ENCODE peak calls at places on chromosome 4, in seven cellular contexts. One of them, this sample, is unnamed. For H3K36me3 and H3K27me3, the result is how much of the 10 kb centered on the place peaks cover.

GRCh38 chr4:153676984-153677383 is 7.1 kb upstream of the TLR2 start:
- DNase-seq in testis: no peak
- DNase-seq in HCT116: peak
- DNase-seq in BJ: peak
- DNase-seq in uterus: no peak
- DNase-seq in spleen: no peak
- DNase-seq in neuronal stem cell: no peak
- DNase-seq in this sample: no peak

GRCh38 chr4:183264614-183265013 is 55.5 kb downstream of the CLDN22 start:
- DNase-seq in testis: no peak
- DNase-seq in HCT116: no peak
- DNase-seq in BJ: peak
- DNase-seq in uterus: no peak
- DNase-seq in spleen: no peak
- DNase-seq in neuronal stem cell: no peak
- DNase-seq in this sample: no peak

GRCh38 chr4:175071123-175071522 is 153.0 kb downstream of the ADAM29 start:
- DNase-seq in testis: no peak
- DNase-seq in HCT116: no peak
- DNase-seq in BJ: no peak
- DNase-seq in uterus: no peak
- DNase-seq in spleen: no peak
- DNase-seq in neuronal stem cell: no peak
- DNase-seq in this sample: no peak

GRCh38 chr4:39706334-39706733 is 8.4 kb downstream of the UBE2K start:
- DNase-seq in testis: peak
- DNase-seq in HCT116: peak
- DNase-seq in BJ: peak
- DNase-seq in uterus: no peak
- DNase-seq in spleen: no peak
- DNase-seq in neuronal stem cell: no peak
- DNase-seq in this sample: no peak

GRCh38 chr4:142312391-142312790 is 533.7 kb downstream of the INPP4B start:
- DNase-seq in testis: no peak
- DNase-seq in HCT116: no peak
- DNase-seq in BJ: no peak
- DNase-seq in uterus: no peak
- DNase-seq in spleen: no peak
- DNase-seq in neuronal stem cell: no peak
- DNase-seq in this sample: no peak

GRCh38 chr4:148790691-148791090 is 348.5 kb upstream of the NR3C2 start:
- DNase-seq in testis: no peak
- DNase-seq in HCT116: no peak
- DNase-seq in BJ: no peak
- DNase-seq in uterus: no peak
- DNase-seq in spleen: no peak
- DNase-seq in neuronal stem cell: no peak
- DNase-seq in this sample: no peak

GRCh38 chr4:87543835-87544461 is 14.8 kb upstream of the SPARCL1 start:
- DNase-seq in testis: peak
- DNase-seq in HCT116: peak
- DNase-seq in BJ: no peak
- DNase-seq in uterus: peak
- DNase-seq in spleen: no peak
- DNase-seq in neuronal stem cell: no peak
- DNase-seq in this sample: peak

GRCh38 chr4:132218406-132218805 is 930.7 kb upstream of the PCDH10 start:
- DNase-seq in testis: no peak
- DNase-seq in HCT116: no peak
- DNase-seq in BJ: no peak
- DNase-seq in uterus: no peak
- DNase-seq in spleen: no peak
- DNase-seq in neuronal stem cell: no peak
- DNase-seq in this sample: no peak

GRCh38 chr4:39255266-39255665 is 72.9 kb downstream of the WDR19 start:
- DNase-seq in testis: no peak
- DNase-seq in HCT116: no peak
- DNase-seq in BJ: no peak
- DNase-seq in uterus: no peak
- DNase-seq in spleen: no peak
- DNase-seq in neuronal stem cell: no peak
- DNase-seq in this sample: peak

GRCh38 chr4:121822796-121823504 is 733 bp downstream of the CCNA2 start:
- DNase-seq in testis: peak
- DNase-seq in HCT116: no peak
- DNase-seq in BJ: no peak
- DNase-seq in uterus: peak
- DNase-seq in spleen: no peak
- DNase-seq in neuronal stem cell: peak
- DNase-seq in this sample: peak

GRCh38 chr4:182808673-182809416 is 108.3 kb downstream of the DCTD start:
- DNase-seq in testis: no peak
- DNase-seq in HCT116: no peak
- DNase-seq in BJ: no peak
- DNase-seq in uterus: no peak
- DNase-seq in spleen: no peak
- DNase-seq in neuronal stem cell: no peak
- DNase-seq in this sample: peak

GRCh38 chr4:144818136-144818535 is 172.2 kb downstream of the HHIP start:
- DNase-seq in testis: no peak
- DNase-seq in HCT116: no peak
- DNase-seq in BJ: no peak
- DNase-seq in uterus: no peak
- DNase-seq in spleen: no peak
- DNase-seq in neuronal stem cell: no peak
- DNase-seq in this sample: no peak

GRCh38 chr4:155208258-155209054 is at the start of gene NPY2R:
- DNase-seq in testis: peak
- DNase-seq in HCT116: no peak
- DNase-seq in BJ: no peak
- DNase-seq in uterus: no peak
- DNase-seq in spleen: peak
- DNase-seq in neuronal stem cell: peak
- DNase-seq in this sample: peak

GRCh38 chr4:141028024-141028529 is 105.2 kb downstream of the RNF150 start:
- DNase-seq in testis: no peak
- DNase-seq in HCT116: no peak
- DNase-seq in BJ: peak
- DNase-seq in uterus: no peak
- DNase-seq in spleen: no peak
- DNase-seq in neuronal stem cell: no peak
- DNase-seq in this sample: no peak

GRCh38 chr4:166066936-166067335 is 193.9 kb downstream of the TLL1 start:
- DNase-seq in testis: no peak
- DNase-seq in HCT116: no peak
- DNase-seq in BJ: no peak
- DNase-seq in uterus: no peak
- DNase-seq in spleen: no peak
- DNase-seq in neuronal stem cell: no peak
- DNase-seq in this sample: no peak

GRCh38 chr4:132540268-132540667 is 608.8 kb upstream of the PCDH10 start:
- DNase-seq in testis: no peak
- DNase-seq in HCT116: no peak
- DNase-seq in BJ: no peak
- DNase-seq in uterus: no peak
- DNase-seq in spleen: no peak
- DNase-seq in neuronal stem cell: no peak
- DNase-seq in this sample: no peak

GRCh38 chr4:62053974-62054373 is 853.8 kb downstream of the ADGRL3 start:
- DNase-seq in testis: no peak
- DNase-seq in HCT116: no peak
- DNase-seq in BJ: no peak
- DNase-seq in uterus: no peak
- DNase-seq in spleen: no peak
- DNase-seq in neuronal stem cell: no peak
- DNase-seq in this sample: no peak

GRCh38 chr4:104490770-104491395 is 3.8 kb downstream of the CXXC4 start:
- DNase-seq in testis: peak
- DNase-seq in HCT116: no peak
- DNase-seq in BJ: no peak
- DNase-seq in uterus: peak
- DNase-seq in spleen: peak
- DNase-seq in neuronal stem cell: peak
- DNase-seq in this sample: peak

GRCh38 chr4:104488151-104488550 is 6.5 kb downstream of the CXXC4 start:
- DNase-seq in testis: no peak
- DNase-seq in HCT116: no peak
- DNase-seq in BJ: no peak
- DNase-seq in uterus: no peak
- DNase-seq in spleen: no peak
- DNase-seq in neuronal stem cell: no peak
- DNase-seq in this sample: no peak

GRCh38 chr4:104490096-104490769 is 4.5 kb downstream of the CXXC4 start:
- DNase-seq in testis: peak
- DNase-seq in HCT116: no peak
- DNase-seq in BJ: no peak
- DNase-seq in uterus: no peak
- DNase-seq in spleen: no peak
- DNase-seq in neuronal stem cell: no peak
- DNase-seq in this sample: peak

GRCh38 chr4:104491396-104491821 is 3.3 kb downstream of the CXXC4 start:
- DNase-seq in testis: peak
- DNase-seq in HCT116: no peak
- DNase-seq in BJ: no peak
- DNase-seq in uterus: peak
- DNase-seq in spleen: peak
- DNase-seq in neuronal stem cell: peak
- DNase-seq in this sample: peak

GRCh38 chr4:104489731-104490095 is 5.0 kb downstream of the CXXC4 start:
- DNase-seq in testis: no peak
- DNase-seq in HCT116: no peak
- DNase-seq in BJ: no peak
- DNase-seq in uterus: no peak
- DNase-seq in spleen: no peak
- DNase-seq in neuronal stem cell: no peak
- DNase-seq in this sample: no peak
- H3K4me3 ChIP-seq in testis: no peak
- H3K4me3 ChIP-seq in HCT116: no peak
- H3K4me3 ChIP-seq in BJ: no peak
- H3K4me3 ChIP-seq in uterus: no peak
- H3K4me3 ChIP-seq in spleen: no peak
- H3K4me3 ChIP-seq in neuronal stem cell: peak
- H3K4me3 ChIP-seq in this sample: no peak

DNA sequence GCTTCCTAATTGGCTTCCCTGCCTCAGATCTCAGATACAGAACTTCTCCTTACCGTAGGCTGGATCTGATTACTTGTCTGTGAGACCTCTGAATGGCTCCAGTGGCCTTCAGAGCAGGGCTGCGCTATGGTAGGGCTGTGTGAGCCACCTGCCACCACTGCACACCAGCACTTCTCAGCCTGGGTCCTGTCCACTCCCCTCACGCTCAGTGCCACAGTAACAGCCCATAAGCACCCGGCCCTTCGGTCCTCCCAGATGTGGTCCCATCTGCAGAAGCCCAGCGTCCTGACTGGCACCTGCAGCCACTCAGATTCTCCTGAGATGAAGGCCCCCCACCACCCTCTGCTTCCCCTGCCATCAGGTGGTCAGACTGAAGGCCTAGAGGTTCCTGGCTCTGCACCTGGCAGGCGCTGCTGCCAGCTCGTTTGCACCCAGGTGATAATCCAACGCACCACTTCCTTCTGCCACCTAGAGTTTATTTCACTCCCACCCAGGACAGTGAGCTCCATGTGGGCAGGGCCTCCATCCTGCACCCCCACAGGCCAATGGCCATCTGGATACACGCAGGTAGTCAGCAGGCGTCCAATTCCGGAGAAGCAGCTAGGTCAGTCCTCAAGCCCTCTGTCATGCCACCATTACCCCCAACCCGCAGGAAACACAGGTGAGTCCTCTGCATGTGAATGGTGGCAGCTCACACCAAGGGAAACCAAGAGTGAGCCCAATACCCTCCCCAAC is 5.4 kb downstream of the WDR1 start:
- DNase-seq in testis: no peak
- DNase-seq in HCT116: no peak
- DNase-seq in BJ: no peak
- DNase-seq in uterus: no peak
- DNase-seq in spleen: no peak
- DNase-seq in neuronal stem cell: no peak
- DNase-seq in this sample: peak
- H3K36me3 ChIP-seq in testis: under half
- H3K36me3 ChIP-seq in HCT116: under half
- H3K36me3 ChIP-seq in BJ: under half
- H3K36me3 ChIP-seq in uterus: under half
- H3K36me3 ChIP-seq in spleen: half or more
- H3K36me3 ChIP-seq in neuronal stem cell: half or more
- H3K36me3 ChIP-seq in this sample: under half

GRCh38 chr4:78213218-78213617 is 156.1 kb downstream of the FRAS1 start:
- DNase-seq in testis: no peak
- DNase-seq in HCT116: no peak
- DNase-seq in BJ: no peak
- DNase-seq in uterus: no peak
- DNase-seq in spleen: no peak
- DNase-seq in neuronal stem cell: no peak
- DNase-seq in this sample: no peak

GRCh38 chr4:78210694-78211093 is 153.6 kb downstream of the FRAS1 start:
- DNase-seq in testis: no peak
- DNase-seq in HCT116: no peak
- DNase-seq in BJ: no peak
- DNase-seq in uterus: no peak
- DNase-seq in spleen: no peak
- DNase-seq in neuronal stem cell: no peak
- DNase-seq in this sample: no peak

GRCh38 chr4:78204176-78204575 is 147.1 kb downstream of the FRAS1 start:
- DNase-seq in testis: no peak
- DNase-seq in HCT116: no peak
- DNase-seq in BJ: no peak
- DNase-seq in uterus: no peak
- DNase-seq in spleen: no peak
- DNase-seq in neuronal stem cell: no peak
- DNase-seq in this sample: no peak

GRCh38 chr4:78205601-78206000 is 148.5 kb downstream of the FRAS1 start:
- DNase-seq in testis: no peak
- DNase-seq in HCT116: no peak
- DNase-seq in BJ: no peak
- DNase-seq in uterus: no peak
- DNase-seq in spleen: no peak
- DNase-seq in neuronal stem cell: no peak
- DNase-seq in this sample: no peak

DNA sequence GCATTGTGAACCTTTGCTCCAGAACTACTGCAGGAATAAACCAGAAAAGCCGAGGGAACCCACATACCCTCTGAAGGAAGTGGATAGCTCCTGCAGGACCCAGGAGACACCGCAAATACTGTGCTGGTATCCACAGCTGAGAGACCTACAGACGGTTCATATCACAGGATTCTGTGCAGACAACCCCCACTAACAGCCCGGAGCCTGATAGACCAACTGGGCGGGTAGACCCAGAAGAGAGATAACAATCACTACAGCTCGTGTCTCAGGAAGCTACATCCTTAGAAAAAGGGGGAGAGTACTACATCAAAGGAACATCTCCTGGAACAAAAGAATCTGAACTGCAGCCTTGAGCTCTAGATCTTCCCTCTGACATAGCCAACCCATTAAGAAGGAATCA is 150.8 kb downstream of the FRAS1 start:
- DNase-seq in testis: no peak
- DNase-seq in HCT116: no peak
- DNase-seq in BJ: no peak
- DNase-seq in uterus: no peak
- DNase-seq in spleen: no peak
- DNase-seq in neuronal stem cell: no peak
- DNase-seq in this sample: no peak
- H3K27me3 ChIP-seq in testis: under half
- H3K27me3 ChIP-seq in HCT116: under half
- H3K27me3 ChIP-seq in BJ: under half
- H3K27me3 ChIP-seq in uterus: under half
- H3K27me3 ChIP-seq in spleen: under half
- H3K27me3 ChIP-seq in neuronal stem cell: under half
- H3K27me3 ChIP-seq in this sample: under half

GRCh38 chr4:6910960-6911874 is 1.6 kb downstream of the TBC1D14 start:
- DNase-seq in testis: no peak
- DNase-seq in HCT116: no peak
- DNase-seq in BJ: no peak
- DNase-seq in uterus: no peak
- DNase-seq in spleen: peak
- DNase-seq in neuronal stem cell: no peak
- DNase-seq in this sample: no peak
- H3K4me3 ChIP-seq in testis: peak
- H3K4me3 ChIP-seq in HCT116: peak
- H3K4me3 ChIP-seq in BJ: no peak
- H3K4me3 ChIP-seq in uterus: peak
- H3K4me3 ChIP-seq in spleen: peak
- H3K4me3 ChIP-seq in neuronal stem cell: peak
- H3K4me3 ChIP-seq in this sample: no peak

This sample was measured in H7.